ENCODE peak calls at places on chromosome 3, in four cellular contexts. U, M, F and C are unnamed samples.

GRCh38 chr3:73508330-73508954 is 116.3 kb downstream of the PDZRN3 start:
- DNase-seq in F (peak), U (peak), M (no peak), C (peak)

GRCh38 chr3:50095352-50095998 is 6.8 kb downstream of the RBM5 start:
- DNase-seq in F (no peak), M (no peak), U (no peak), C (peak)

GRCh38 chr3:61080737-61081445 is 170.4 kb downstream of the FHIT start:
- DNase-seq in F (no peak), M (no peak), U (no peak), C (no peak)

GRCh38 chr3:12975748-12976522 is 97.3 kb downstream of the IQSEC1 start:
- DNase-seq in M (no peak), U (no peak), F (no peak), C (no peak)

GRCh38 chr3:104044002-104044401 is 1322.7 kb upstream of the ALCAM start:
- DNase-seq in F (no peak), M (no peak), U (no peak), C (no peak)

GRCh38 chr3:152583913-152584312 is 251.0 kb upstream of the P2RY1 start:
- DNase-seq in F (no peak), M (no peak), U (no peak), C (no peak)

GRCh38 chr3:187491371-187491770 is 123.2 kb downstream of the RTP4 start:
- DNase-seq in M (no peak), U (no peak), F (no peak), C (no peak)

GRCh38 chr3:145951431-145951830 is 209.6 kb downstream of the PLOD2 start:
- DNase-seq in F (no peak), M (no peak), U (no peak), C (no peak)

GRCh38 chr3:14435175-14436011 is 33.0 kb downstream of the SLC6A6 start:
- DNase-seq in M (no peak), F (no peak), U (no peak), C (no peak)

GRCh38 chr3:99648091-99648490 is 9.7 kb downstream of the COL8A1 start:
- DNase-seq in F (no peak), U (no peak), M (peak), C (peak)

GRCh38 chr3:165185707-165186327 is 10.4 kb downstream of the SLITRK3 start:
- DNase-seq in M (peak), F (peak), U (no peak), C (peak)

GRCh38 chr3:123332124-123332641 is 116.7 kb downstream of the ADCY5 start:
- DNase-seq in U (peak), M (no peak), F (no peak), C (no peak)

GRCh38 chr3:29324180-29324651 is 43.3 kb downstream of the RBMS3 start:
- DNase-seq in M (peak), U (peak), F (no peak), C (peak)

GRCh38 chr3:101928890-101929289 is 79.6 kb downstream of the NFKBIZ start:
- DNase-seq in F (no peak), U (no peak), M (peak), C (no peak)

GRCh38 chr3:56055616-56056350 is 412.5 kb downstream of the ERC2 start:
- DNase-seq in F (no peak), U (no peak), M (no peak), C (no peak)

GRCh38 chr3:148992027-148992634 is 791 bp downstream of the GYG1 start:
- DNase-seq in U (peak), F (peak), M (peak), C (peak)

GRCh38 chr3:112302881-112303761 is 9.1 kb upstream of the SLC9C1 start:
- DNase-seq in U (no peak), M (no peak), F (peak), C (no peak)

GRCh38 chr3:143831208-143831607 is 17.1 kb downstream of the SLC9A9 start:
- DNase-seq in F (no peak), U (no peak), M (peak), C (no peak)

GRCh38 chr3:143067201-143067600 is 52.4 kb upstream of the CHST2 start:
- DNase-seq in F (no peak), U (no peak), M (no peak), C (no peak)

GRCh38 chr3:28326458-28326926 is 22.0 kb upstream of the ZCWPW2 start:
- DNase-seq in F (no peak), M (no peak), U (no peak), C (peak)

GRCh38 chr3:149441662-149442442 is 32.6 kb upstream of the TM4SF4 start:
- DNase-seq in M (no peak), U (no peak), F (no peak), C (no peak)

GRCh38 chr3:20056727-20057611 is 16.7 kb downstream of the KAT2B start:
- DNase-seq in M (peak), F (no peak), U (no peak), C (no peak)

GRCh38 chr3:23875326-23875725 is 41.5 kb downstream of the NKIRAS1 start:
- DNase-seq in F (no peak), M (no peak), U (no peak), C (no peak)

GRCh38 chr3:50323614-50324199 is 1.2 kb upstream of the HYAL2 start:
- DNase-seq in M (no peak), U (no peak), F (no peak), C (no peak)

GRCh38 chr3:40713306-40713705 is 188.5 kb downstream of the ZNF621 start:
- DNase-seq in F (no peak), U (no peak), M (no peak), C (no peak)

GRCh38 chr3:97009427-97010019 is 195.1 kb downstream of the EPHA6 start:
- DNase-seq in U (no peak), F (no peak), M (no peak), C (no peak)

GRCh38 chr3:146781606-146782005 is 176.5 kb upstream of the PLSCR5 start:
- DNase-seq in F (no peak), M (no peak), U (no peak), C (no peak)

GRCh38 chr3:168272343-168272984 is 176.7 kb upstream of the GOLIM4 start:
- DNase-seq in M (no peak), F (no peak), U (no peak), C (no peak)

GRCh38 chr3:193789455-193789854 is 196.4 kb downstream of the OPA1 start:
- DNase-seq in F (no peak), U (no peak), M (no peak), C (no peak)

GRCh38 chr3:189001559-189001958 is 170.2 kb upstream of the TPRG1 start:
- DNase-seq in M (peak), F (no peak), U (no peak), C (no peak)

GRCh38 chr3:167406876-167407492 is 26.9 kb upstream of the ZBBX start:
- DNase-seq in F (peak), U (peak), M (peak), C (peak)

DNA sequence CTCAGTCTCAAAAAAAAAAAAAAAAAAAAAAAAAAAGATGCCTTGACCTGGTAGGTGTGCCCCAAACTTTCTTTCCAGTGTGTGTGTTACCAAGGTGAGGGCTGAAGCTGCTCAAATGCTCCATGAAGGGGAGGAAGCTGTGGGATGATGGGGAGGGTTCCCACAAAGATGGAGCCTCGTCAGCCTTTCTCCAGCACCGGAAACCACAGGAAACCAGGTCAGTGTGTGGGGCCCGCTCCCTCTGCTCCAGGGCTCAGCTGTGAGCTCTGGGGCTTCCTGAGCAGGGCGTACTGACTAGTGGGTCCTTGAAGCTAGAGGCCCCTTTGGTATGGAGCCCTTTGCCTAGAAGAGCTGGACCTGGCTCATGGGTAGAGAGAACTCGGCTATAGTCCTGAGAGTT is 681 bp upstream of the IL17RE start:
- DNase-seq in U (no peak), M (no peak), F (no peak), C (no peak)
- H3K4me3 ChIP-seq in U (no peak), M (no peak), F (no peak), C (no peak)

DNA sequence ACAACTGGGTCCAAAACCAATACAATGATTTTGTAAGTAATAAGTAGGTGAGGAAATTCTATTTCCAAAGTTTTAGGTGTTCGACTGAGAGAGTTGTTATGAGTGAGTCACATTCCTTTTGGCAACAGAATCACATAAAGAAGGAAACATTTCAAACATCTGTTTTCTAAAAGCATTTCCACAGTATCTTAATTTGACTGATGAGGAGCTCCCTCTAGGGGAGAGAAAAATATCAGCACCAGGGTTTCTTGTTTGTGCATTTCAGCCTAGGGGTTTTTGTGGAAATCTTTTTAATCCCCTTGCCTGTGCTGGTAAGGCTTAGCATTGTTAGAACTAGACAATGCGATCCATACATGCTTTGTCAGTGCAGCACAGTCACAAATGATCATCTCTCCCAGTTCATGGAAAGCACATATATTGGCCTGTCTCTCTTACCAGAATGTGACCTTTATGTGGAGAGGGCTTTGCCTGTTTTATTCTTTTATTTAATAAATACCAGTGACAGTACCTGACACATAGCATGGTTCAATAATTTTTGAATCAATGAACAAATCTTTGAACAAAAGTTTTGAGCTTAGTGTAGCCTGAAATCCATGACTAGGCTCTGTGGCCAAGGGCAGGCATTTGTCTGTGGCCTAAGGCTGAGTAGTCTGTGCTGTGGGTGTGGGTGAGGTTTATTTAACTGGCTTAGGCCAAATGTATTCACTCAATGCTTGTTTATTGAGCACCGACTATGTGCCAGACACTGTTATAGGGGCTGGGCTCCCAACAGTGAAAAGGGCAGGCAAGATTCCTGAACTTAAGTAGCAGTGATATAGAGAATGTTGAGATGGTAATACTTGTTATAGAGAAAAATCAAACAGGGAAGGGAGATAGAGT is 21.1 kb upstream of the IQCF6 start:
- DNase-seq in M (no peak), F (peak), U (no peak), C (peak)
- H3K4me3 ChIP-seq in M (no peak), F (no peak), U (no peak), C (no peak)

DNA sequence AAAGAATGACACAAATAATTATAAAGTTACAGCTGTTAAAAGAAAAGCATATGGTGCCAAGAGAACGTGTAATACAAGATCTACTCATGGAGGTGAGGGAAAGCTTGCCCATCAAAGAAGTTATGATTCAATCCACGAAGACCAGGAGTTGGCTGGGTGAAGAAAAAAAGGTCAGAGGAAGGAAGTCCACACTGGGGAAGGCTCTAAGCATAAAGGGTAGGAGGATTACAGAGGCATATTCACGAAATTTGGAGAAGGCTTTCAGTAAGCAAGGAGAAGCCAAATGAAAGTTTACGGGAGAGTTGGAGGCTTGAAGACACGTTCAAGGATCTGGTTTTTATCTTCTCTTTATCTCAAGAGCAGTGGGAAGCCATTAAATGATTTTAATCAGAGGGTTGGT is 1.8 kb upstream of the TGFBR2 start:
- DNase-seq in F (no peak), U (no peak), M (no peak), C (no peak)
- H3K4me3 ChIP-seq in F (no peak), U (no peak), M (no peak), C (no peak)

GRCh38 chr3:53160335-53160659 is 712 bp upstream of the PRKCD start:
- DNase-seq in F (no peak), U (no peak), M (no peak), C (no peak)

GRCh38 chr3:53157974-53158580 is 2.9 kb upstream of the PRKCD start:
- DNase-seq in M (no peak), F (no peak), U (no peak), C (no peak)

GRCh38 chr3:53160660-53161344 is at the start of gene PRKCD:
- DNase-seq in U (peak), F (peak), M (peak), C (peak)

GRCh38 chr3:53159415-53160135 is 1.4 kb upstream of the PRKCD start:
- DNase-seq in F (no peak), M (peak), U (no peak), C (peak)

DNA sequence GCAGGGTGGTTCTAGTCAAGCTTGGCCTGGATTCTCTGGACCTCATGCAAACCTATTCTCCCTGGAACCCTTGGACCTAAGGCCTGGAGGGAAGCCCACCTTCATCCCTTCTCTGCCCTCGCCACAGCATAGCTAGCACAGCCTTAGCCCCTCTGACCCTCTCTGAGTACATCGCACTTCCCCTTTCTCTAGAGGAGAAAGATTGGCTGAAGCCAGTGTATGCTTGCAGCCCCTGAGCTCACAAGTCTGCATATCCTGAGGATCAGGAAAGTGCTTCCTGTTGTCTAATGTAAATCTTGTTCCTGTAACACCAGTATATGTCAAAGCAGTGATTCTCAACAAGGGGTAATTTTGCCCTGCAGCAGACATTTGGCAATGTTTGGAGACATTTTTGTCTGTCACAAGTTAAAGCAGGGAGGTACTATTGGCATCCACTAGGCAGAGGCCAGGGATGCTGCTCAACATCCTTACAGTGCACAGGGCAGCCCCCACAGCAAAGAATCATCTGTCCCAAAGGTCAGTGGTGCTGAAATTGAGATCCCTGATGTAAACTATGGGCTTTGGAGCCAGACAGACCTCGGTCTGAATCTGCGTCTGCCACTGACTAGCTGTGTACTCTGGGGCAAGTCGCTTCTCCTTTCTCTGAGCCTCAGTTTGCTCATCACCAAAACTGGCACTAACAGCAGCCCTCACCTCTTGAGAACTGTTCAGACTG is 2.2 kb upstream of the PRKCD start:
- DNase-seq in F (no peak), U (no peak), M (no peak), C (no peak)
- H3K4me3 ChIP-seq in F (no peak), U (no peak), M (no peak), C (no peak)

GRCh38 chr3:47162695-47163022 is 1.3 kb downstream of the SETD2 start:
- DNase-seq in F (no peak), M (no peak), U (no peak), C (peak)

GRCh38 chr3:47159820-47160219 is 4.1 kb downstream of the SETD2 start:
- DNase-seq in F (no peak), U (no peak), M (no peak), C (no peak)

GRCh38 chr3:47161983-47162694 is 1.8 kb downstream of the SETD2 start:
- DNase-seq in F (no peak), U (no peak), M (no peak), C (peak)

GRCh38 chr3:47163023-47163989 is 607 bp downstream of the SETD2 start:
- DNase-seq in U (peak), M (peak), F (peak), C (peak)

DNA sequence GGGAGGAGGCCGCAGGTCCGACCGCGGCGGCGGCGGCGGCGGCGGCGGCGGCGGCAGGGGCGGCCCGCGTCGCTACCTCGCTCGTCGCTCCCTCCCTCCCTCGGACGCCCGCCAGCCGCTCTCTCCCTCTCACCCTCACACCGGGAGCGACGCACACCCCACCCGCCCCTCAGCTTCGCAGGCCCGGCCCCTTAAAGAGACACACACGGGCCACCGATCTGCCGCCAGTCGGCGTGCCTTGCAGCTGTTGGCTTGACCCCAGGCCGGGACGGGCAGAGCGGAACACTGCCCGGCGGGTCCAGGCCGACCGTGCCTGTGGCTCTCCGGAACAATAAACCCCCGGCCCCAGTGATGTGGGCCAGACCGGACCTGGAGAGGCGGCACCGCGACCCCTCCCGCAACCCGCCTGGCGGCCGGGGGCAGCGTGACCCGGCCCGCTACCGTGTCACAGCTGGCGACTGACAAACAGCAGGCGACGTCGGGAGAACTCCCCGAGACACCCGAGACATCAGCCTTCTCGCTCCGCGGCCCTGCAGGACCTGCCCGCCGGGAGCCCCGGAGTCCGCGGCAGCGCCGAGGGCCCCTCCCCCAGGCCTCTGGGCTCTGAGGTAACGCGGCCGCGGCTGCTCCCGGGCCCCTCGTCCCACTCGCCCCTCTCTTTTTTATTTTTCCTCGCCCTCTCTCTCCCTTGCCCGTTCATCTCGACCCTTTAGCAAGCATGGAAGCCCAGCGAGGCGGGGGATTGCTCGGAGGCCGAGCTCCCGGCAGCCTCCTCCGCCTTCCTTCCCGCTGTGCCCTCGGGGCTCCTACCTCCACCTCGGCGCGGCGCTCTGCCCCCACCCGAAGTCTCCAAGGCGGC is at the start of gene SETD2:
- DNase-seq in F (peak), M (peak), U (peak), C (peak)
- H3K4me3 ChIP-seq in F (peak), M (peak), U (peak), C (peak)

DNA sequence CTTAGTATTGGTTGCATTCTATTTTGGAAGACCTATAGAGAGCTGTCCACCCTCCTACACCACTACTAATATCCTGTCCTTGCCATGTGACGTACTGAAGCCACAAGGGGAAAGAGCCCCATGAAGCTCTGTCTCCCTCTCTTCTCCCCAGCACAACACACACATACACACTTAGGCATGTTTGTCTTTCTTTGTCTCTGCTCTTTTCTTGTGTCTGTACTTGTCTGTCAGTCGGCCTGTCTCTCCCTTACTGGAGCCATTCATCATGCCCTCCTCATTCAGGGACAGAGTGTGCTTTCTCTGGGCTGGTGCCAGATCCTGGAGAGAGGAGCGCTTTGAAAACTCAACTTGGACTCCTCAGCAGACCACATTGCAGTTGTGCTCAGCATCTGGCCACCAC is 47.6 kb downstream of the PSMD6 start:
- DNase-seq in U (peak), F (no peak), M (peak), C (no peak)
- H3K4me3 ChIP-seq in U (no peak), F (no peak), M (no peak), C (no peak)

GRCh38 chr3:65596511-65597224 is 442.1 kb downstream of the MAGI1 start:
- DNase-seq in U (no peak), M (no peak), F (peak), C (peak)
- H3K4me3 ChIP-seq in U (peak), M (no peak), F (peak), C (no peak)

DNA sequence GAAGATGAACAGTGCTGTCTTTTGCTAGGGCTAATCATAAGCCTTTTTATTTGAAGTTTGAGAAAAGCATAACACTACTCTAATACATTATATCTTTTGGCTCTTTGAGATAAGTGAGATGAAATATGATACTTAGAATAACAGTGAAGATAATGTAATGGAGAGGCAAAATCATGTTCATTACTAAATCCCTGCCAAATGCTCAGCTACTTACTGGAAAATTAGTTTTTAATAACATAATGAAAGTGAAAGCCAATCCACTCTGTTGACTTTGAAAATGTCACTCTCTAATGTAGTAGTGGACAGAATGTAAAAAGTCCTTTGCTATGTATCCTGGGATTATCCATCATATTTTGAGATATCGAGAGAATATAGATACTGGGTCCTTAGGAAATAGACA is 35.9 kb upstream of the MYH15 start:
- DNase-seq in M (no peak), F (no peak), U (no peak), C (peak)
- H3K4me3 ChIP-seq in M (no peak), F (no peak), U (peak), C (no peak)

GRCh38 chr3:35640186-35640584 is 860 bp downstream of the ARPP21 start:
- DNase-seq in M (no peak), F (no peak), U (no peak), C (no peak)
- H3K4me3 ChIP-seq in M (no peak), F (peak), U (peak), C (no peak)